ENCODE peak calls at places on chromosomes 13 and 19, in four cellular contexts. Z, T, Y and B are unnamed samples.

GRCh38 chr19:3229346-3229743 is 4.9 kb downstream of the CELF5 start:
- DNase-seq in Y (no peak), T (no peak), Z (no peak), B (no peak)

GRCh38 chr19:27776020-27776419 is 1436.9 kb downstream of the UQCRFS1 start:
- DNase-seq in Y (no peak), Z (no peak), T (peak; percentile 44), B (peak; percentile 84)

GRCh38 chr19:6264077-6264445 is 15.7 kb downstream of the MLLT1 start:
- DNase-seq in Z (no peak), Y (no peak), T (no peak), B (no peak)

GRCh38 chr19:47390533-47391488 is 28.5 kb downstream of the MEIS3 start:
- DNase-seq in Z (no peak), T (no peak), Y (no peak), B (no peak)

GRCh38 chr13:52070929-52071523 is 46.5 kb downstream of the UTP14C start:
- DNase-seq in Z (peak; percentile 54), T (peak; percentile 61), Y (no peak), B (no peak)

GRCh38 chr13:49936943-49937273 is 768 bp upstream of the SPRYD7 start:
- DNase-seq in Y (no peak), T (no peak), Z (no peak), B (no peak)

GRCh38 chr19:49552749-49553148 is 24.9 kb downstream of the RCN3 start:
- DNase-seq in Y (no peak), T (no peak), Z (no peak), B (no peak)

GRCh38 chr13:87274209-87274819 is 396.9 kb upstream of the SLITRK5 start:
- DNase-seq in Z (peak; percentile 43), Y (no peak), T (no peak), B (no peak)

GRCh38 chr13:95201814-95202521 is 99.3 kb downstream of the ABCC4 start:
- DNase-seq in T (no peak), Y (no peak), Z (no peak), B (no peak)

GRCh38 chr19:55452381-55453325 is 8.8 kb downstream of the ISOC2 start:
- DNase-seq in T (peak; percentile 90), Z (peak; percentile 44), Y (no peak), B (peak; percentile 80)

GRCh38 chr19:51356159-51356801 is 9.9 kb downstream of the ETFB start:
- DNase-seq in Y (no peak), T (no peak), Z (peak; percentile 80), B (no peak)

GRCh38 chr19:45958763-45959516 is 14.7 kb downstream of the NOVA2 start:
- DNase-seq in T (no peak), Z (no peak), Y (no peak), B (no peak)

GRCh38 chr13:58963321-58963720 is 1200.4 kb downstream of the DIAPH3 start:
- DNase-seq in Z (no peak), Y (no peak), T (no peak), B (no peak)

GRCh38 chr19:44725684-44726083 is 22.8 kb upstream of the BCL3 start:
- DNase-seq in Y (no peak), Z (no peak), T (peak; percentile 38), B (no peak)

GRCh38 chr19:1483067-1483978 is 4.3 kb upstream of the C19orf25 start:
- DNase-seq in Y (no peak), Z (no peak), T (no peak), B (no peak)

GRCh38 chr19:32661318-32661717 is 13.7 kb downstream of the ANKRD27 start:
- DNase-seq in T (no peak), Y (no peak), Z (peak; percentile 37), B (no peak)

GRCh38 chr19:55418185-55418584 is 10.6 kb upstream of the UBE2S start:
- DNase-seq in Z (peak; percentile 70), T (peak; percentile 62), Y (peak; percentile 41), B (peak; percentile 91)

GRCh38 chr13:36261011-36261410 is 36.6 kb downstream of the CCDC169 start:
- DNase-seq in T (no peak), Z (no peak), Y (no peak), B (no peak)

GRCh38 chr19:39971380-39971841 is 446 bp downstream of the PSMC4 start:
- DNase-seq in Y (no peak), T (peak; percentile 66), Z (no peak), B (no peak)

GRCh38 chr19:39969266-39969665 is 1.7 kb upstream of the PSMC4 start:
- DNase-seq in Z (peak; percentile 14), T (no peak), Y (no peak), B (no peak)

GRCh38 chr19:39970424-39970673 is 616 bp upstream of the PSMC4 start:
- DNase-seq in Y (no peak), Z (no peak), T (no peak), B (no peak)

GRCh38 chr19:39969681-39970423 is 1.1 kb upstream of the PSMC4 start:
- DNase-seq in Z (no peak), T (no peak), Y (no peak), B (no peak)

GRCh38 chr19:39970674-39971379 is at the start of gene PSMC4:
- DNase-seq in T (peak; percentile 95), Z (peak; percentile 98), Y (peak; percentile 97), B (peak; percentile 100)
- TF ChIP-seq CTCF in T (peak; percentile 97), Z (peak; percentile 100), Y (peak; percentile 62), B (peak; percentile 99)

DNA sequence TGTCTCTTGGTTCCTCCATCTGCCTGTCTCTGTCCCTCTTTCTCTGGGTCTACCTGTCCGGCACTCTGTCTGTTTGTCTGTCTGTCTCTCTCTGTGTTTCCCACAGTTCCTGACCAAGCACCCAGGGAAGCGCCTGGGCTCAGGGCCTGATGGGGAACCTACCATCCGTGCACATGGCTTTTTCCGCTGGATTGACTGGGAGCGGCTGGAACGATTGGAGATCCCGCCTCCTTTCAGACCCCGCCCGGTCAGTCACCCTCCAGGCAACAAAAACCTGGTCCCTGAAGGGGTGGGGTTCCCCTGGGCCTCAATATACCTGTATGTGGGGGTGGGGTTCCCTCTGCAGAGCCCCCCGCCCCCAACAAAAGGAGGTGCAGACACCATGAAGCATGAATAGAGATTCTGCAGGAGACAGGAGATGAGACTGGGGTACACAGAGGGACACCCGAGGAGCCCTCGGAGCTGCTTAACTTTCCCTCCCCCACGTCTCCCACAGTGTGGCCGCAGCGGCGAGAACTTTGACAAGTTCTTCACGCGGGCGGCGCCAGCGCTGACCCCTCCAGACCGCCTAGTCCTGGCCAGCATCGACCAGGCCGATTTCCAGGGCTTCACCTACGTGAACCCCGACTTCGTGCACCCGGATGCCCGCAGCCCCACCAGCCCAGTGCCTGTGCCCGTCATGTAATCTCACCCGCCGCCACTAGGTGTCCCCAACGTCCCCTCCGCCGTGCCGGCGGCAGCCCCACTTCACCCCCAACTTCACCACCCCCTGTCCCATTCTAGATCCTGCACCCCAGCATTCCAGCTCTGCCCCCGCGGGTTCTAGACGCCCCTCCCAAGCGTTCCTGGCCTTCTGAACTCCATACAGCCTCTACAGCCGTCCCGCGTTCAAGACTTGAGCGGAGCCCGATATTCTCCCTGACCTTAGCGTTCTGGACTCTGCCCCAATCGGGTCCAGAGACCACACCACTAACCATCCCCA is 2.6 kb upstream of the CACNG7 start:
- DNase-seq in T (peak; percentile 79), Z (no peak), Y (no peak), B (no peak)
- TF ChIP-seq PHF8 in T (no peak), Z (no peak), Y (no peak), B (no peak)

GRCh38 chr13:72565893-72566292 is 161.5 kb downstream of the MZT1 start:
- DNase-seq in Y (no peak), Z (peak; percentile 29), T (no peak), B (peak; percentile 4)
- TF ChIP-seq CTCF in Y (peak; percentile 48), Z (peak; percentile 61), T (no peak), B (peak; percentile 44)

DNA sequence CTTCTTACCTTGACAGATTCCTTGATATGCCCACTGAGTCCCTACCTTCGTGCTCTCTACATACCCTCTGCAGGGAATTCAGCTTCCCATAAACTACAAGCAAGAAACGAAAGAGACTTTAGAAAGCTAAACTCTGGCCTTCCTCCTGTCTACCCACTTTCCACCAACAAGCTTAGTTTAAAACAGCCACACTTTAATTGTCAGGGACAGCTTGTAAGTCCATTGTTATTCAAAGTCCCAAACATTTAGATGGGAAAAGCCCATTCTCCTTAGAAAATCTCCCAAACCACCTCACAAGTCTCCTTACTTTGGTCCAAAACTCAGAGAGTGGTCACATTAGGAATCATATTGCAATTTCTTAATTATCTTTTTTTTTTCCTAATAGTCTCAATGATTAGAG is 2695.8 kb downstream of the PCDH9 start:
- DNase-seq in T (no peak), Z (no peak), Y (no peak), B (no peak)
- TF ChIP-seq PHF8 in T (no peak), Z (no peak), Y (no peak), B (no peak)

DNA sequence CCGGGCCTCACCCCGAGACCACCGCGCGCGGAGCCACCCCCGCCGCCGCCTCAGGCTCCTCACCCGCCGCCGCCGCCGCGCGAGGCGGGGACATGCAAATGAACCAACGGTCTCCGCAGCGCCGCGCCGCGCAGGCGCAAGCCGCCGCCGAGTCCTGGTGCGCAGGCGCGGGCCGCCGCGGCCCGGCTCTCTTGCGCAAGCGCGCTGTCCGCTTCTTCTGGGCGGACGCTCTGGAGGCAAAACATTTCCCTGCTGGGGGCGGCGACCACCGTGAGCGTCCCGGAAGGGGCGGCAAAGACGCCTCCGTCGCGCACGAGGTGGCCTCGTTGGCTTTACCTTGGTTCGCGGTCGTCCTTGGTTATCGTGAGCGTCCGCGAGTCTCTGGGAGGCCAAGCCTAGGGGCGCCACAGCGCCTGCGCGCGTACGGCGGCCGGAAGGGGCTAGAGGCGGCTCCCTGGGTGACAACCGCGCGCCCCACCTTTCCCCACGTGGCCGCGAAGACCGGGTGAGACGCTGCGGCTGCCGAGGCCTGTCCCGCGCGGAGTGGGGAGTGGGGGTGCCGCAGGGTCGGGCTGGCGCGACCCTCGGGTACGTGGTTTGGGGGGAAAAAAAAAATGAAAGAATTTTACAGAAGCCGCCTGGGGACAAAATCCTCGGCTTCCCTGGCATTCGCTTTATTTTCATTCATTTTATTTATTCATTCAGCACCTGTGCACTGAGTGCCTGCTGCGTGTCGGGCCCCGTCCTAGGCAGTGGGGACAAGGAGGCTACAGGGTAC is at the start of the genes ARMC6 and SUGP2:
- DNase-seq in Z (peak; percentile 74), T (peak; percentile 97), Y (peak; percentile 72), B (peak; percentile 88)
- TF ChIP-seq CTCF in Z (peak; percentile 30), T (peak; percentile 8), Y (no peak), B (no peak)

GRCh38 chr13:28552288-28552687 is 57.4 kb upstream of the FLT1 start:
- DNase-seq in Z (no peak), Y (no peak), T (no peak), B (no peak)
- TF ChIP-seq PHF8 in Z (no peak), Y (no peak), T (no peak), B (no peak)

GRCh38 chr13:81683526-81683925 is 1342.6 kb upstream of the SPRY2 start:
- DNase-seq in Z (no peak), Y (no peak), T (no peak), B (no peak)

GRCh38 chr13:81686877-81687276 is 1346.0 kb upstream of the SPRY2 start:
- DNase-seq in T (no peak), Y (no peak), Z (no peak), B (no peak)
- TF ChIP-seq CTCF in T (no peak), Y (no peak), Z (no peak), B (no peak)